ENCODE peak calls at places on chromosomes 3 and 15, in nine cellular contexts. N is NCI-H1105; D is GM13976; M is left ventricle myocardium superior; W is activated CD4-positive, CD25-positive, alpha-beta regulatory T cell treated with anti-CD3 and anti-CD28 coated beads, Interleukin-2, amount 50 U/mL, for 72 hours; P is skeletal muscle cell; Z is putamen; R is fibroblast of the conjunctiva; G is AG09319. X is an unnamed sample.

GRCh38 chr3:82202254-82202653 is 440.8 kb upstream of the GBE1 start:
- DNase-seq in P (no peak), R (no peak), Z (no peak), D (no peak), W (no peak), N (no peak), M (no peak), G (no peak), X (no peak)

GRCh38 chr3:4826237-4827100 is 152.8 kb upstream of the BHLHE40 start:
- DNase-seq in N (no peak), G (no peak), D (no peak), R (no peak), W (no peak), M (peak), Z (peak), P (no peak), X (no peak)

GRCh38 chr3:51937611-51938450 is 3.9 kb downstream of the RRP9 start:
- DNase-seq in P (no peak), D (peak), M (no peak), Z (no peak), R (no peak), W (no peak), G (no peak), N (no peak), X (no peak)

GRCh38 chr3:170323371-170323770 is 34.1 kb upstream of the SKIL start:
- DNase-seq in R (no peak), Z (no peak), G (no peak), N (no peak), M (no peak), P (no peak), D (no peak), W (no peak), X (peak)

GRCh38 chr3:106609666-106610301 is 741.0 kb upstream of the CBLB start:
- DNase-seq in M (no peak), D (peak), Z (peak), R (peak), W (peak), N (peak), G (peak), P (peak), X (peak)

GRCh38 chr15:55802600-55803376 is 59.8 kb upstream of the PRTG start:
- DNase-seq in G (no peak), P (no peak), Z (no peak), W (no peak), D (no peak), N (no peak), R (no peak), M (no peak), X (no peak)

GRCh38 chr3:187403768-187404270 is 35.6 kb downstream of the RTP4 start:
- DNase-seq in D (no peak), W (no peak), G (peak), P (peak), R (peak), Z (no peak), N (no peak), M (no peak), X (peak)

GRCh38 chr3:118968111-118968510 is 66.5 kb downstream of the IGSF11 start:
- DNase-seq in G (no peak), R (no peak), W (no peak), P (no peak), Z (no peak), M (no peak), D (no peak), N (no peak), X (no peak)

GRCh38 chr3:132549890-132550578 is 47.0 kb upstream of the ACKR4 start:
- DNase-seq in R (no peak), G (no peak), P (peak), D (peak), Z (no peak), M (no peak), W (no peak), N (no peak), X (peak)

X was measured in astrocyte of the cerebellum.